ENCODE peak calls at places on chromosome 7, in eight cellular contexts. E is HL-60, X is MM.1S, U is astrocyte, F is heart left ventricle, Z is upper lobe of right lung, H is heart right ventricle, S is fibroblast of lung. T is an unnamed sample. For H3K27me3, the result is how much of the 10 kb centered on the place peaks cover.

GRCh38 chr7:55493416-55493815 is 78.9 kb downstream of the VOPP1 start:
- DNase-seq in F (no peak), H (no peak), E (no peak), U (peak), X (no peak), Z (no peak), S (peak), T (no peak)

GRCh38 chr7:65981965-65982792 is at the start of gene GUSB:
- DNase-seq in E (peak), U (peak), H (peak), F (peak), X (peak), S (peak), Z (peak), T (peak)

GRCh38 chr7:134632937-134633540 is 13.6 kb upstream of the BPGM start:
- DNase-seq in F (no peak), S (peak), H (no peak), E (no peak), X (peak), U (peak), Z (no peak), T (no peak)

GRCh38 chr7:88599528-88599927 is 160.0 kb upstream of the ZNF804B start:
- DNase-seq in U (no peak), S (no peak), X (no peak), H (no peak), F (no peak), Z (no peak), E (no peak), T (no peak)

GRCh38 chr7:95169678-95170077 is 154.7 kb downstream of the PON1 start:
- DNase-seq in F (no peak), U (no peak), S (peak), H (no peak), X (no peak), E (no peak), Z (no peak), T (no peak)

GRCh38 chr7:4665661-4666060 is 16.4 kb upstream of the FOXK1 start:
- DNase-seq in S (peak), X (no peak), F (no peak), Z (no peak), E (no peak), H (no peak), U (peak), T (no peak)

GRCh38 chr7:39624202-39624807 is 933 bp downstream of the RALA start:
- DNase-seq in E (no peak), Z (no peak), U (no peak), H (no peak), S (peak), F (no peak), X (peak), T (no peak)

GRCh38 chr7:86152926-86153325 is 490.8 kb upstream of the GRM3 start:
- DNase-seq in X (no peak), H (no peak), E (no peak), S (no peak), U (no peak), Z (no peak), F (no peak), T (no peak)

GRCh38 chr7:6497637-6497905 is 49.8 kb upstream of the DAGLB start:
- DNase-seq in X (no peak), S (no peak), E (no peak), F (no peak), Z (no peak), H (no peak), U (no peak), T (no peak)

GRCh38 chr7:123640583-123640982 is 15.1 kb upstream of the LMOD2 start:
- DNase-seq in U (no peak), X (no peak), S (no peak), F (no peak), E (no peak), H (no peak), Z (no peak), T (no peak)

GRCh38 chr7:156892821-156893706 is at the start of gene LMBR1:
- DNase-seq in X (peak), H (peak), Z (peak), F (peak), S (peak), U (peak), E (peak), T (peak)

GRCh38 chr7:12518920-12519681 is 51.4 kb upstream of the SCIN start:
- DNase-seq in Z (no peak), U (no peak), X (peak), S (peak), H (no peak), E (peak), F (no peak), T (no peak)

GRCh38 chr7:147833549-147833948 is 757.0 kb upstream of the C7orf33 start:
- DNase-seq in H (no peak), F (no peak), E (no peak), X (no peak), U (no peak), Z (no peak), S (no peak), T (no peak)

GRCh38 chr7:73517241-73517995 is 4.7 kb downstream of the BAZ1B start:
- DNase-seq in H (no peak), U (no peak), Z (no peak), S (no peak), E (no peak), F (no peak), X (no peak), T (no peak)

GRCh38 chr7:36048141-36048901 is 104.7 kb upstream of the EEPD1 start:
- DNase-seq in Z (no peak), S (peak), F (no peak), H (no peak), U (peak), E (no peak), X (no peak), T (no peak)

GRCh38 chr7:84258628-84259027 is 64.0 kb upstream of the SEMA3A start:
- DNase-seq in S (peak), Z (no peak), E (no peak), F (no peak), U (peak), H (no peak), X (no peak), T (no peak)

GRCh38 chr7:106143711-106144347 is 31.7 kb upstream of the SYPL1 start:
- DNase-seq in H (no peak), U (no peak), E (no peak), S (no peak), Z (no peak), X (no peak), F (no peak), T (no peak)

GRCh38 chr7:111741811-111742240 is 179.5 kb upstream of the IMMP2L start:
- DNase-seq in X (peak), E (peak), H (no peak), Z (no peak), U (peak), S (peak), F (no peak), T (no peak)

GRCh38 chr7:91683823-91684222 is 196.7 kb downstream of the MTERF1 start:
- DNase-seq in S (peak), X (no peak), U (peak), H (no peak), Z (no peak), F (no peak), E (peak), T (no peak)

GRCh38 chr7:131829911-131830310 is 273.5 kb upstream of the PODXL start:
- DNase-seq in S (no peak), H (no peak), Z (no peak), E (no peak), X (no peak), F (peak), U (no peak), T (no peak)

GRCh38 chr7:2760098-2760889 is 72.3 kb downstream of the AMZ1 start:
- DNase-seq in U (no peak), F (peak), E (peak), Z (peak), H (peak), S (peak), X (no peak), T (no peak)

GRCh38 chr7:17506090-17506489 is 207.6 kb downstream of the AHR start:
- DNase-seq in F (no peak), Z (no peak), U (peak), S (peak), H (no peak), E (no peak), X (peak), T (peak)

GRCh38 chr7:35003679-35004278 is 33.5 kb downstream of the DPY19L1 start:
- DNase-seq in U (peak), X (no peak), Z (peak), F (peak), E (no peak), S (peak), H (peak), T (no peak)

GRCh38 chr7:7327423-7327822 is 145.1 kb downstream of the C1GALT1 start:
- DNase-seq in S (no peak), H (no peak), X (no peak), E (no peak), U (no peak), Z (no peak), F (no peak), T (no peak)

GRCh38 chr7:25084826-25085225 is 40.2 kb downstream of the CYCS start:
- DNase-seq in Z (no peak), E (no peak), U (no peak), F (no peak), S (peak), H (no peak), X (no peak), T (no peak)

GRCh38 chr7:151427705-151428392 is 12.1 kb downstream of the CRYGN start:
- DNase-seq in E (no peak), U (no peak), F (no peak), X (no peak), H (no peak), Z (no peak), S (no peak), T (no peak)

GRCh38 chr7:100400656-100401055 is 27.4 kb downstream of the PILRA start:
- DNase-seq in Z (no peak), E (no peak), S (no peak), F (no peak), H (no peak), U (no peak), X (no peak), T (no peak)

GRCh38 chr7:42736931-42737330 is 174.9 kb downstream of the C7orf25 start:
- DNase-seq in X (no peak), Z (no peak), U (no peak), E (no peak), S (no peak), F (no peak), H (no peak), T (no peak)

GRCh38 chr7:20539201-20539600 is 76.3 kb upstream of the ABCB5 start:
- DNase-seq in F (no peak), H (no peak), E (peak), Z (no peak), U (no peak), X (peak), S (peak), T (no peak)
- TF ChIP-seq CTCF in F (no peak), H (no peak), E (peak), Z (no peak), U (peak), X (peak), S (peak), T (peak)

GRCh38 chr7:127392566-127393369 is at the start of gene ZNF800:
- DNase-seq in S (peak), X (peak), Z (peak), H (peak), E (peak), U (peak), F (peak), T (peak)
- H3K27me3 ChIP-seq in S (under half), X (under half), Z (under half), H (under half), E (under half), U (under half), F (under half), T (under half)

DNA sequence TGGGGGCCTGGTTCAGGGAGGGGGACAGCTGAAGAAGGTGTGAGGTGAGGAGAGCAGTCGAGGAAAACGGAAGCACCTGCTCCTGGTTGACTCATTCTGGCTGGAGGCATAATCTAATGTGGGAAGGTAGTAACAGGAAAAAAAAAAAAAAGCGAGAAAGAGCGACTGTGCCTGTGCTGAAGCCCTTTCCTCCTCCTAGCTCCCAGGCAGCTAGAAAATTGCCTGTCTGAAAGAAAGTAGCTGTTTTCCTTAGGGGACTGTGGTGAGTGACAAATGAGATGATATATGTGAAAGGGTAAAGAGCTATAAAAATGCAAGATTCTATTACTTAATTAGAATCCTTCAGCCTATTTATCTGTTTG is 4.9 kb upstream of the MEST start:
- DNase-seq in H (no peak), X (no peak), Z (no peak), S (no peak), F (no peak), E (no peak), U (no peak), T (no peak)
- H3K4me3 ChIP-seq in H (peak), X (peak), Z (peak), S (no peak), F (peak), E (peak), U (no peak), T (peak)

GRCh38 chr7:19708397-19709248 is at the start of gene POLR1F:
- DNase-seq in F (peak), X (peak), S (peak), H (peak), E (peak), U (peak), Z (peak), T (peak)
- TF ChIP-seq CTCF in F (peak), X (peak), S (peak), H (peak), E (peak), U (peak), Z (peak), T (peak)

GRCh38 chr7:143361552-143362125 is 874 bp downstream of the FAM131B start:
- DNase-seq in U (no peak), E (no peak), F (no peak), H (no peak), Z (no peak), S (no peak), X (no peak), T (no peak)
- H3K27me3 ChIP-seq in U (under half), E (under half), F (under half), H (half or more), Z (under half), S (under half), X (under half), T (under half)

GRCh38 chr7:155352753-155353115 is 55.1 kb downstream of the INSIG1 start:
- DNase-seq in H (no peak), F (no peak), Z (no peak), E (no peak), X (no peak), S (no peak), U (no peak), T (no peak)

GRCh38 chr7:155351120-155351870 is 53.6 kb downstream of the INSIG1 start:
- DNase-seq in X (no peak), F (peak), Z (no peak), S (no peak), H (no peak), E (no peak), U (no peak), T (no peak)

GRCh38 chr7:155348806-155349205 is 51.1 kb downstream of the INSIG1 start:
- DNase-seq in S (no peak), H (no peak), Z (no peak), F (no peak), X (no peak), E (no peak), U (no peak), T (no peak)

GRCh38 chr7:155352076-155352752 is 54.5 kb downstream of the INSIG1 start:
- DNase-seq in Z (peak), U (no peak), S (no peak), E (no peak), F (peak), H (no peak), X (no peak), T (no peak)

DNA sequence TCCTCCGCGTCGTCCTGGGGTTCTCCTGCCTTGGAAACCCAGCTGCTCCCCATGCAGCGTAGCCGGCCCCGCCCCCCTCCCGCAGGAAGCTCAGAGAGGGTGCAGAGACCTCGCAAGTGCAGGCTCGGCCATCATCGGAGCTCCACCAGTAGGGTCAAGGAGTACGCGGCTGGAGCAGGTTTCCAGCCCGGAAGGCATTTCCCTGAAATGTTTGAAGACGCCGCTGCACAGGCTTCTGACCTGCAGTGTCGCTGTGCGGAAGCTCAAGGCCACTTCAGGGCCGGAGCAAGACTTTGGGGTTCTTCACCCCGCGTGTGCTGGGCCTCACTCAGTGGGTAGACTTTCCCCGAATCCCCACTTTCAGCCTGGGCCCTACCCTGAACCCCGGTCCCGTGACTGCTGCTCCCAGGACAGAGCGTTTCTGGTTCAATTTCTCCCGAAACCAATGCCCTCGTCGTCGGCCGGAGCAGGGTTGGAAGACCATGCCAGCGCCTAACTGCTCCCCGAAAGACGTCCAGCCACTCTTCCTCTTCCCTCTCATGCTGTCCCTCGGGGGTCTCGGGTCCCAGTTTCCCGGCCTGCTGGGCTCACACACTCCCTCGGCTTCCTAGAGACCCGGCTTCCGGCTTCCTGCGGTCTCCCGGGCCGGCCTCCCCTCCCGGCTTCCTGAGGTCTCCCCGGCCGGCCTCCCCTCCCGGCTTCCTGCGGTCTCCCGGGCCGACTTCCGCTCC is 52.1 kb downstream of the INSIG1 start:
- DNase-seq in Z (peak), U (no peak), S (no peak), H (no peak), X (no peak), F (peak), E (no peak), T (no peak)
- H3K4me3 ChIP-seq in Z (no peak), U (no peak), S (no peak), H (no peak), X (no peak), F (no peak), E (no peak), T (no peak)

DNA sequence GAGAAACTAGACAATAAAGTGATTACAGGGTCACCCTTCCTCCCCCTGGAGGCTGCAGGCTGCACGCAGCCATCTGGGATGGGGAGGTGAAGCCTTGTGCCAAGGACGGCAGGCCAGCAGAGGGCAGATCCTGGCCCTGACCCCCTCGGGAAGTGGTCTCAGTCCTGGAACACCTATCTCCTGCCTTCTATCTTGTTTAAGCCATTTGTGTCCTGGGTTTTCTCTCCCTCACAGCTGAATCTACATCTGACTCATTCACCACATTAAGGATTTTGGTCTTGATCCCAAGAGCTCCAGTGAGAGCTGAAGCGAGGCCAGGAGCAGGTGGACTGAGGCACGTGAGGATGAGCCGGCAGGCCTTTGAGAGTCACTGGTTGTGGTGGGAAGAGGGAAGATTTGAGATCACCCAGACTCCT is 16.4 kb upstream of the PARP12 start:
- DNase-seq in S (peak), F (no peak), E (no peak), Z (no peak), X (no peak), U (peak), H (no peak), T (no peak)
- TF ChIP-seq CTCF in S (peak), F (peak), E (no peak), Z (peak), X (peak), U (no peak), H (no peak), T (peak)

GRCh38 chr7:114084381-114085312 is 165.8 kb upstream of the PPP1R3A start:
- DNase-seq in Z (peak), S (peak), E (peak), U (peak), F (peak), X (peak), H (peak), T (peak)
- H3K27me3 ChIP-seq in Z (half or more), S (under half), E (half or more), U (under half), F (half or more), X (under half), H (half or more), T (under half)

GRCh38 chr7:28660132-28660531 is 247.8 kb downstream of the CREB5 start:
- DNase-seq in U (no peak), X (no peak), F (no peak), H (no peak), E (no peak), S (no peak), Z (no peak), T (no peak)
- H3K4me3 ChIP-seq in U (no peak), X (no peak), F (no peak), H (no peak), E (no peak), S (no peak), Z (no peak), T (no peak)